ENCODE peak calls at places on chromosomes 2 and 18, in five cellular contexts. One of them, this sample, is unnamed.

GRCh38 chr2:102336502-102336945 is 19.1 kb upstream of the IL18R1 start:
- DNase-seq in cardiac muscle cell: no peak
- DNase-seq in thyroid gland: peak; percentile 65
- DNase-seq in Peyer's patch: no peak
- DNase-seq in upper lobe of left lung: no peak
- DNase-seq in this sample: no peak

GRCh38 chr18:61199131-61199903 is 133.9 kb upstream of the CDH20 start:
- DNase-seq in Peyer's patch: no peak
- DNase-seq in cardiac muscle cell: no peak
- DNase-seq in thyroid gland: no peak
- DNase-seq in upper lobe of left lung: no peak
- DNase-seq in this sample: no peak

GRCh38 chr2:142082363-142082762 is 48.5 kb downstream of the LRP1B start:
- DNase-seq in cardiac muscle cell: no peak
- DNase-seq in thyroid gland: no peak
- DNase-seq in Peyer's patch: no peak
- DNase-seq in upper lobe of left lung: no peak
- DNase-seq in this sample: no peak

GRCh38 chr2:64348386-64349142 is 105.4 kb upstream of the LGALSL start:
- DNase-seq in cardiac muscle cell: no peak
- DNase-seq in Peyer's patch: no peak
- DNase-seq in thyroid gland: no peak
- DNase-seq in upper lobe of left lung: no peak
- DNase-seq in this sample: no peak

GRCh38 chr2:165876712-165877111 is 76.9 kb downstream of the TTC21B start:
- DNase-seq in thyroid gland: no peak
- DNase-seq in cardiac muscle cell: no peak
- DNase-seq in upper lobe of left lung: no peak
- DNase-seq in Peyer's patch: no peak
- DNase-seq in this sample: no peak

GRCh38 chr2:182924311-182924710 is 57.9 kb upstream of the FRZB start:
- DNase-seq in thyroid gland: no peak
- DNase-seq in cardiac muscle cell: no peak
- DNase-seq in Peyer's patch: no peak
- DNase-seq in upper lobe of left lung: no peak
- DNase-seq in this sample: no peak

GRCh38 chr2:113829836-113830235 is 60.1 kb upstream of the ACTR3 start:
- DNase-seq in thyroid gland: no peak
- DNase-seq in cardiac muscle cell: no peak
- DNase-seq in Peyer's patch: no peak
- DNase-seq in upper lobe of left lung: no peak
- DNase-seq in this sample: no peak

GRCh38 chr2:141490886-141491285 is 639.9 kb downstream of the LRP1B start:
- DNase-seq in cardiac muscle cell: no peak
- DNase-seq in Peyer's patch: no peak
- DNase-seq in upper lobe of left lung: no peak
- DNase-seq in thyroid gland: no peak
- DNase-seq in this sample: no peak

GRCh38 chr2:109715302-109715937 is 78.7 kb upstream of the RGPD5 start:
- DNase-seq in cardiac muscle cell: peak; percentile 32
- DNase-seq in Peyer's patch: no peak
- DNase-seq in upper lobe of left lung: no peak
- DNase-seq in thyroid gland: peak; percentile 63
- DNase-seq in this sample: peak; percentile 42

GRCh38 chr18:26309283-26309682 is 83.0 kb downstream of the TAF4B start:
- DNase-seq in upper lobe of left lung: no peak
- DNase-seq in cardiac muscle cell: no peak
- DNase-seq in thyroid gland: no peak
- DNase-seq in Peyer's patch: no peak
- DNase-seq in this sample: no peak

GRCh38 chr2:211228559-211228958 is 672.2 kb downstream of the CPS1 start:
- DNase-seq in cardiac muscle cell: no peak
- DNase-seq in upper lobe of left lung: no peak
- DNase-seq in thyroid gland: peak; percentile 24
- DNase-seq in Peyer's patch: no peak
- DNase-seq in this sample: no peak
- TF ChIP-seq CTCF in cardiac muscle cell: no peak
- TF ChIP-seq CTCF in upper lobe of left lung: no peak
- TF ChIP-seq CTCF in thyroid gland: no peak
- TF ChIP-seq CTCF in Peyer's patch: no peak
- TF ChIP-seq CTCF in this sample: no peak

GRCh38 chr2:134501476-134502089 is 217.2 kb downstream of the TMEM163 start:
- DNase-seq in thyroid gland: no peak
- DNase-seq in upper lobe of left lung: no peak
- DNase-seq in Peyer's patch: no peak
- DNase-seq in cardiac muscle cell: no peak
- DNase-seq in this sample: no peak

GRCh38 chr2:134498654-134499053 is 220.1 kb downstream of the TMEM163 start:
- DNase-seq in upper lobe of left lung: peak; percentile 24
- DNase-seq in Peyer's patch: no peak
- DNase-seq in cardiac muscle cell: no peak
- DNase-seq in thyroid gland: no peak
- DNase-seq in this sample: peak; percentile 54

GRCh38 chr2:134502090-134502487 is 216.7 kb downstream of the TMEM163 start:
- DNase-seq in upper lobe of left lung: no peak
- DNase-seq in thyroid gland: no peak
- DNase-seq in Peyer's patch: no peak
- DNase-seq in cardiac muscle cell: no peak
- DNase-seq in this sample: no peak

GRCh38 chr2:134499307-134499706 is 219.5 kb downstream of the TMEM163 start:
- DNase-seq in thyroid gland: no peak
- DNase-seq in cardiac muscle cell: no peak
- DNase-seq in Peyer's patch: no peak
- DNase-seq in upper lobe of left lung: no peak
- DNase-seq in this sample: no peak

DNA sequence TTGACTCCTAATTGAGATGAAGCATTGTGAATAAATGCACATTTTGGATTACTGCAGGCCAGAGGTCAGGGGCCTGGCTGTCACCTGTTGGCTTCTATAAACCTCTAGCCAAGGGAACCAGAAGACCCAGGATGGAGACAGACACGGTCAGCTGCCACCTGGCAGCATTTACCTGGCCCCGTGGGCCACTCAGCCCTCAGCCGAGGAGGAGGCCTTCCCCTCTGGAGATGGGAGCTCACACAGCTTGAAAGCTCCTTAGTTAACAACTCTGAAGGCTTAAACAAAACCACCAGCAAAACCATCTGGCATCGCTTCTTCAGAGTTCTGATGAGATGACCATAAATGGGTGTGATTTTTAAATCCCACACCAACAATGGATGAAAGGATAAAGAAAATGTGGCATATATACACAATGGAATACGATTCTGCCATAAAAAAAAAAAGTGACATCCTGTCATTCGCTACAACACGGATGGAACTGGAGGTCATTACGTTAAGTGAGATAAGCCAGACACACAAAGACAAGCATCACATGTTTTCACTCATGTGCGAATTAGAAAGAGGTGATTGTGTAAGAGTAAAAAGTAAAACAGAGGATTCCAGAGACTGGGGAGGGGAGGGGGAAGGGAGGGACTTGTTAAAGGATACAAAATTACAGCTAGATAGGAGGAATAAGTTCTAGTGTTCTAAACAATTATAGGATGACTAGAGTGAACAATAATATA is 218.4 kb downstream of the TMEM163 start:
- DNase-seq in upper lobe of left lung: no peak
- DNase-seq in cardiac muscle cell: no peak
- DNase-seq in thyroid gland: no peak
- DNase-seq in Peyer's patch: no peak
- DNase-seq in this sample: no peak
- TF ChIP-seq CTCF in upper lobe of left lung: no peak
- TF ChIP-seq CTCF in cardiac muscle cell: no peak
- TF ChIP-seq CTCF in thyroid gland: no peak
- TF ChIP-seq CTCF in Peyer's patch: no peak
- TF ChIP-seq CTCF in this sample: no peak

DNA sequence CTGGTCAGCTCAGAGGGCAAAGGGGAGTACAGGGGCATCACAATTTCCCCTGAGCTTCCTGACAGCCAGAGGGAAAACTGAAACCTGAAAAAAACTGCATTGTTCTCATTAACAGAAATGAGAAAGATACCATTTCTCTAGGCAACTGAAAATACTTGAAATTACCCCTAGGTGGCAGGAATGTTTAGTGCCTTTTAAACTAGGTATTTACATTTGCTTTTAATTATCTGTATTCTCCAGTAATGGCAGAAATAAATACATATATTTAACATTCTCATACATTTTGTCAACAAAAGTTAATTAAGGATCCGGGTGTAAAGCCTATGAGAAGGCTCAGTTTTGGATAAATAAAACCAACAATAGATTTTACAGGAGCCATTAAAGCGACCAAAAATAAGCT is 34.5 kb downstream of the RPL31 start:
- DNase-seq in thyroid gland: no peak
- DNase-seq in upper lobe of left lung: no peak
- DNase-seq in cardiac muscle cell: no peak
- DNase-seq in Peyer's patch: no peak
- DNase-seq in this sample: no peak
- TF ChIP-seq CTCF in thyroid gland: peak; percentile 37
- TF ChIP-seq CTCF in upper lobe of left lung: peak; percentile 47
- TF ChIP-seq CTCF in cardiac muscle cell: peak; percentile 54
- TF ChIP-seq CTCF in Peyer's patch: peak; percentile 32
- TF ChIP-seq CTCF in this sample: peak; percentile 68

DNA sequence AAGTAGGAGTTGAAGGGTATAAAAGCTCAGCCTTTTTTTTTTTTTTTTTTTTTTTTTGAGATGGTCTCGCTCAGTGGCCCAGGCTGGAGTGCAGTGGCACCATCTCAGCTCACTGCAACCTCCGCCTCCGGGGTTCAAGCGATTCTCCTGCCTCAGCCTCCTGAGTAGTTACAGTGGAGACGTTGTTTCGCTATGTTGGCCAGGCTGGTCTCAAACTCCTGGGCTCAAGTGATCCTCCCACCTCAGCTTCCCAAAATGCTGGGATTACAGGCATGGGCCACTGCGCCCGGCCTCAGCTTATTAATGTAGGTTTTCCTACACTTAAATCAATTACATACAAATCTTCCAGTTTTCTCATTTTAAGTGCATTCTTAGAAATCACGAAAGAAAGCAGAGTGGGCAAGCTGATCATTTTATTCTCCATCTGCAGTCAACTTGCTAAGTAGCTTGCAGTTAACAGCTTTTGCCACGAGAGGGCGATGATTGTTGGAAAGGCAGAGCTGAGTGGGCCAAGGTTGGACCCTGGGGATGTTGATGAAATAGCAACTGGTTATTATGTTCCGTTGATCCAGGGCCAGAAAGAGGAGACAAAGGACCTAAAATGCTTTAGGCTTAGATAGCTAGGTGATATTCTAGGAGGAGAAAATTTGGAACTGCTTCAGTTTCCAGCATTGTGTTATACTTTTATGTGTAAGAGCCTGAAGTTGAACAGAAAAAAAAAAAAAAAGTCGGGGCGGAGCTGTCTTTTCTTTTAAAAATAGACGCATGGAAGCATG is 234.4 kb upstream of the EPAS1 start:
- DNase-seq in upper lobe of left lung: no peak
- DNase-seq in Peyer's patch: peak; percentile 71
- DNase-seq in cardiac muscle cell: peak; percentile 77
- DNase-seq in thyroid gland: peak; percentile 84
- DNase-seq in this sample: peak; percentile 78
- TF ChIP-seq CTCF in upper lobe of left lung: peak; percentile 86
- TF ChIP-seq CTCF in Peyer's patch: peak; percentile 79
- TF ChIP-seq CTCF in cardiac muscle cell: peak; percentile 86
- TF ChIP-seq CTCF in thyroid gland: peak; percentile 81
- TF ChIP-seq CTCF in this sample: peak; percentile 91

This sample was measured in type B pancreatic cell.